ENCODE peak calls at places on chromosomes 1 and 21, in four cellular contexts. B is IMR-90, E is GM12892, P is body of pancreas. I is an unnamed sample.

GRCh38 chr1:15110867-15111230 is 42.7 kb upstream of the TMEM51 start:
- DNase-seq in B (no peak), E (no peak), P (no peak), I (no peak)

GRCh38 chr1:161486806-161487482 is 18.3 kb upstream of the FCGR2A start:
- DNase-seq in B (peak; percentile 74), E (no peak), P (no peak), I (peak; percentile 55)

GRCh38 chr21:28883931-28884330 is 108.7 kb downstream of the LTN1 start:
- DNase-seq in B (no peak), E (no peak), P (no peak), I (no peak)

GRCh38 chr1:37434292-37434907 is 40.0 kb upstream of the ZC3H12A start:
- DNase-seq in B (peak; percentile 21), E (peak; percentile 87), P (peak; percentile 71), I (peak; percentile 80)

GRCh38 chr1:232699814-232700213 is 69.9 kb upstream of the SIPA1L2 start:
- DNase-seq in B (no peak), E (no peak), P (no peak), I (no peak)

GRCh38 chr1:25443030-25443699 is 12.5 kb downstream of the MACO1 start:
- DNase-seq in B (no peak), E (no peak), P (no peak), I (no peak)

GRCh38 chr1:28039341-28039740 is 49.1 kb downstream of the EYA3 start:
- DNase-seq in B (peak; percentile 27), E (no peak), P (no peak), I (no peak)

GRCh38 chr1:233722212-233722979 is 108.5 kb downstream of the KCNK1 start:
- DNase-seq in B (no peak), E (no peak), P (no peak), I (no peak)

GRCh38 chr1:83995649-83996048 is 3.3 kb downstream of the TTLL7 start:
- DNase-seq in B (no peak), E (no peak), P (no peak), I (no peak)

GRCh38 chr21:43866659-43867331 is 1.8 kb downstream of the AGPAT3 start:
- DNase-seq in B (no peak), E (peak; percentile 76), P (peak; percentile 53), I (no peak)
- TF ChIP-seq POLR2A in B (no peak), E (peak; percentile 81), P (no peak), I (no peak)

DNA sequence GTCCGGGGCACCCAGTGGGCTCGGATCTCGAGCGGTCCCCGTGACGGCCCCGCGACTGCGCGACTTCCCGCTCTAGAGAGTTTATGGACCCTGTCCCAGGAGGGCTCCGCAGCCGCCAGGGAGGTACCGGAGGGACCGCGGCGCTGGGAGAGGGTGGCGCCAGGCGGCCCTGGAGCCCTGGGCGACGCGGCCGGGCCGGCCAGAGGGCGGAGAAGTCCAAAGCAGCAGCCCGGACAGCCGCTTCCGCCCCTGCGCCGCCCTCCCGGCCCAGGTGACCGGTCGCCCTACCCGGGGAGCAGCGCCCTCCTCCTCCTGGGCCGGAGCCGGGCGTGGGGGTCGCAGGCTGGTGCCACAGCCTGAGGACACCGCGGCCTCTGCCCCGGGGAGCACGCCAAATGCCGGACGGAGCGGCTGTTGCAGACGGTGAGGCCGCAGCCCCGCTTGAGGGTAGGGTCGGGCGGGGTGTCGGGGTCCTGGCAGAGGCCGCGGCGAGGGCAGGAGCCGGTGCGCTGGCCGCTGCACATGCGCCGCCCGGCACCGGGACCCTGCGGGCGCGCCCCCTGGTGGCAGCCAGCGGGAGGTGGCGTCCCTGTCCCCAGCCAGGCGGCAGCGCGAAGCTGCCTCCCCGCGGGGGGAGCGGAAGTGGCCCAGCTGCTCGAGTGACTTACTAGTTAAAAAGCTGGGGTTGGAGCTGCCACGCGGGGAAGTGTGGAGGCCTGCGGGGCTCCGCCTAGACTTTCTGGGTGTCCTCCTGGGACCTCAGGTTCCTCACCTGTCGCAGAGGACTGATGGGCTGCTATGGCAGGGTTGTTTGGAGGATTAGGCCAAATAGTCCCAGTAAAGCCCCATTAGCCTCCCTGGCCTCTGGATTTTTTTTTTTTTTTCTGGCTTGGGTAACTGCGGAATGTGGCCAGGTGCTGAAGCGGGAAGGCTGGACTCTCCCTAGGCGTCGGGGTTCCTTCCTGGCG is 20.9 kb upstream of the ZNF678 start:
- DNase-seq in B (peak; percentile 80), E (peak; percentile 83), P (peak; percentile 88), I (peak; percentile 82)
- TF ChIP-seq POLR2A in B (no peak), E (no peak), P (peak; percentile 36), I (peak; percentile 14)

GRCh38 chr1:89843279-89844121 is 22.7 kb downstream of the LRRC8D start:
- DNase-seq in B (peak; percentile 66), E (peak; percentile 72), P (peak; percentile 76), I (peak; percentile 69)
- TF ChIP-seq POLR2A in B (peak; percentile 34), E (peak; percentile 81), P (peak; percentile 33), I (peak; percentile 79)

GRCh38 chr1:211577826-211578639 is 928 bp downstream of the SLC30A1 start:
- DNase-seq in B (peak; percentile 56), E (peak; percentile 65), P (peak; percentile 80), I (peak; percentile 60)

GRCh38 chr1:211577277-211577825 is 1.6 kb downstream of the SLC30A1 start:
- DNase-seq in B (peak; percentile 13), E (no peak), P (no peak), I (no peak)

GRCh38 chr1:211580303-211580687 is 1.3 kb upstream of the SLC30A1 start:
- DNase-seq in B (no peak), E (no peak), P (no peak), I (no peak)

GRCh38 chr1:211579434-211580302 is 707 bp upstream of the SLC30A1 start:
- DNase-seq in B (peak; percentile 23), E (no peak), P (peak; percentile 87), I (peak; percentile 50)

DNA sequence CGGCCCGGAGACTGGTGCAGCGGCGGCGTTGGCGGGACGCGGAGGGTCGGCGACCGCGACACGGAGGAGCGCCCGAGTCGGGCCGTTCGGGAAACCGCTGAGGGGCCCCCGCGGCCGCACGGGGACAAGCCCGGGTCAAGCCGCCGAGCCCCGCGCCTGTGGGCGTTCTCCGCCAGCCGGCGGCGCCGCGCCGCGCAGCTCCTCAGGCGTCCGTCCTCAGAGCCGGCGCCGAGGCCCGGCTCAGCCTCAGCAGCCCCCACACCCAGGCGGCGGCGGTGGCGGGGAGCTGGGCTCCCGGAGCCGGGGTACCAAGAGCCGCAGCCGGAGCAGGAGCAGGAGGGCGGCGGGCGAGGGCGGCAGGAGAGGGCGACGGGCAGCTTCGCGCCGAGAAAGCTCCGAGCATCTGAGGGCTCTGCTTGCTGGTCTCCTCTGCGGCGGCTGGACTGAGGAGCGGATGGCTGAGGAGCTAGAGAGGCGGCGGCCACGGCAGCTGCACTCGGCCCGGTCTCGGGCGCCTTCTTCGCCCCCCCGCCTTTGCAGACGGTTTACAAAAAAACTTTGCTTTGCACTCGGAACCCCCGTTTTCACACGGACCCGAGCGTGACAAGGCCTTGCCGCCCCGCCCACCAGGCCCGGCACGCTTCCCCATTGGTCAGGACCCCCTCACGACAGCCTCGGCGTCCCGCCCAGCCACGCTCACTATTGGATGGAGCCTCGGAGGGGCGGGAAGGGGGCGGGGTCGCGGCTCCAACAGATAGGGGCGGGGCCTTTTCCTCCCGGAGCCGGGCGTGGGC is at the start of gene SLC30A1:
- DNase-seq in B (peak; percentile 97), E (peak; percentile 95), P (peak; percentile 99), I (peak; percentile 96)
- TF ChIP-seq POLR2A in B (peak; percentile 74), E (peak; percentile 89), P (peak; percentile 86), I (peak; percentile 97)

DNA sequence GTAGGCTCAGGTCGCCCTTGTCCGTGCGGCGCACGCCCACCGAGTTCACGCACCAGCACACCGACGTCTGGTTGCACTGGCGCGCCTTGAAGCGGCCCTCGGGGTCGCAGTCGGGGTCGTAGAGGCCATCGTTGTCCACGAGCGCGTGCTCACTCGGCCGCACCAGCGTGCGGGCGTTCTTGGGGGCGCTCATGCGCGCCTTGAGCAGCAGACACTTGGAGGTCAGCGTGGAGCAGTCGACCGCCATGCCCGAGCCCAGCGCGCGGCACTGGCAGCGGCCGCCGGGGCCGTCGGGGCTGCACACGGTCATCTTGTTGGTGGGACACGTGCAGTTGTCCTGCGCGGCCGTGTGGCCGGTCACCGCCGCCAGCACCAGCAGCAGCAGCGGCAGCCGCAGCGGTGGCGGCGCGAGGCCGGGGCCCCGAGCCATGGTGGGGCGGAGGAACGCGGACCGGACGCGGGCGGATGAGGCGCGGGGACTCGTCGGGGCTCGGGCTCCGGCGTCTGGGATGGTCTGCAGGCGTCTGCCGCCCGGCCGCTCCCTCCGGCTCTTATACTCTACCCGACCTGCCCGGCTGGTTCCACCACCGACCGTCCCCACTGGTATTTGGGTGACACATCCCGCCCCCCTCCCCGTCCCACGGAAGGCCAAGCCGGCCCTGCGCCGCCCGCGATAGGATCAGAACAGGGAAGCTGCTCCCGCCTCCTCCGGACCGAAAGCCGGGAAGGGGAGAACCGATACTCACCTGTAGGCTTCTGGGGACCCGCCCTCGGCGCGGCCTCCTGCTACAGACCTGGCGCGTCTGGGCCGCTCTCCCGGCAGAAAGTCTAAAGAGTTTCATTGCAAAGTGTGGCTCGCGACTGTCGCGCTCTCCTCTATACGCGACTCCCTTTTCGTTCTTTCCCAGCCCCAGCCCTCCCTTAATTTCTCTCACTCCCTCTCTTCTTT is at the start of gene TACSTD2:
- DNase-seq in B (no peak), E (no peak), P (peak; percentile 94), I (no peak)
- TF ChIP-seq POLR2A in B (no peak), E (no peak), P (peak; percentile 98), I (no peak)

DNA sequence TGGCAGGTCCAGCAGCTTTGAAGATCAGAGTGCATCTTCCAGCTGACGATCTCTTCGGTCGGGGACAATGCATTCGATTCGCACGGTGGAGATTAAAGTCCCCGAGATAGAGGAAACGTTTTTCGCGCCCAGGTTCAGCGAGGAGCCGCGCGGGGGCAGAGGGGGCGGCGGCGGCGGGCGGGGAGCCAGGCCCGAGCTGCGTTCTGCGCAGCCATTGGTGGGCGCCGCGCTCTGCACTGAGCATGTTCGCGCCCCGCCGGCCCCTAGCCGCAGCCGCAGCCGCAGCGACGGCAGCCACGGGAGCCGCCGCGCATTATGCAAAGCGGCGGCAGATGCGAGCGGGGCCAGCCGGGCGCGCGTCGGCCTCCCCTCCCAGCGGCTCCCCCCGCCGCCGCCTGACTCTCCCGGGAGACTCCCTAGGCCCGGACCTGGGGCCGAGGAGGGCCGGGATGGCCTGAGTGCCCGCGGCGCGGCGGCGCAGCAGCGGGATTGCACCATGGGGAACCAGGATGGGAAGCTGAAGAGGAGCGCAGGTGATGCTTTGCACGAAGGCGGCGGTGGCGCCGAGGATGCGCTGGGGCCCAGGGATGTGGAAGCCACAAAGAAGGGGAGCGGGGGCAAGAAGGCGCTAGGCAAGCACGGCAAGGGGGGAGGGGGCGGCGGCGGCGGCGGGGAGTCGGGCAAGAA is at the start of gene FMN2:
- DNase-seq in B (peak; percentile 49), E (peak; percentile 15), P (peak; percentile 13), I (peak; percentile 60)
- TF ChIP-seq POLR2A in B (peak; percentile 42), E (no peak), P (no peak), I (peak; percentile 84)

DNA sequence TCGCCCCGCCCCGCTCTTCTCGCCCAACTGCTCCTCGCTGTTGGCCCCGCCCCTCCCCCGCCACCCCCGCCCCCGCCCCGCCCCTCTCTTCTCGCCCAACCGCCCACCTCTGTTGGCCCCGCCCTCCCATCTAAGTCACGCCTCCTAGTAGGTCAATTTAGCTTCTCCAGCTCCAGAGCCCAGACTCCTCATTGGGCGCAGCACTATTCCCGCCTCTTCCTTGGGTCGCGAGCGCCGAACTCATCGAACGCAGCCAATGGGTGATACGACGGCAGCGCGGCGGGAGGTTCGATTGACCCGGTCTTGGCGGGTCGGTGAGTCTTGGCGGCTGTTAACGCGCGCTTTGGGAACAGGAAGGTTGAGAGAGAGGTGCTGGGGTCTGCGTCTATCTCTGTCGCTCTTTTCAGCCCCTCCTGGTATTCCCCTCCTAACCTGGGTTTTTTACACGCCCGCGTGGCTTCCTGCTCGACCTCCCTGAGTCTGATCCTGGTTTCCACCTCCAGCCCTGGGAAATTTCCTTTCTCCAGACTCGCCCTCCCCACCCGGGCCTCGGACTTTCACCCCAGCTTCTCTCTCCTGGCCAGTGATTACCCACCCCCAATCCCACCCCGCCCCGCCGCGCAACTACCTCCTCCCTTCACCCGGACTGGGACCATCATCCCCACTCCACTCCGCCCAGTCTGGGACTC is at the start of gene RAD54L:
- DNase-seq in B (peak; percentile 99), E (peak; percentile 91), P (peak; percentile 99), I (peak; percentile 96)
- TF ChIP-seq POLR2A in B (peak; percentile 64), E (peak; percentile 81), P (no peak), I (peak; percentile 67)

GRCh38 chr1:12617901-12618660 is at the start of gene DHRS3:
- DNase-seq in B (peak; percentile 75), E (no peak), P (peak; percentile 86), I (no peak)
- TF ChIP-seq POLR2A in B (no peak), E (no peak), P (peak; percentile 82), I (no peak)

I was measured in H54.